ENCODE peak calls at places on chromosome 7, in five cellular contexts. P, T, K, B and J are unnamed samples.
A peak's percentile ranks its signal among the peaks of the same experiment; 100 is the strongest.

GRCh38 chr7:155669717-155670505 is 25.4 kb downstream of the RBM33 start:
- DNase-seq in P (no peak), T (no peak), K (no peak), B (no peak), J (no peak)

GRCh38 chr7:38872202-38872601 is 36.8 kb downstream of the VPS41 start:
- DNase-seq in P (no peak), T (no peak), K (no peak), B (no peak), J (no peak)

GRCh38 chr7:130048906-130049305 is 2.3 kb downstream of the ZC3HC1 start:
- DNase-seq in P (no peak), T (no peak), K (no peak), B (no peak), J (no peak)

GRCh38 chr7:31443457-31443856 is 70.4 kb upstream of the ITPRID1 start:
- DNase-seq in P (peak; percentile 6), T (no peak), K (peak; percentile 68), B (no peak), J (no peak)

GRCh38 chr7:18109762-18110161 is 82.1 kb upstream of the PRPS1L1 start:
- DNase-seq in P (no peak), T (no peak), K (no peak), B (no peak), J (no peak)

GRCh38 chr7:126535176-126535575 is 717.6 kb downstream of the GRM8 start:
- DNase-seq in P (no peak), T (no peak), K (no peak), B (no peak), J (no peak)

GRCh38 chr7:93145324-93145723 is 2.9 kb downstream of the SAMD9L start:
- DNase-seq in P (no peak), T (no peak), K (no peak), B (no peak), J (no peak)

GRCh38 chr7:154794147-154794780 is 208.7 kb downstream of the PAXIP1 start:
- DNase-seq in P (peak; percentile 15), T (peak; percentile 33), K (no peak), B (no peak), J (no peak)

GRCh38 chr7:76356823-76357222 is 2.0 kb downstream of the YWHAG start:
- DNase-seq in P (peak; percentile 56), T (no peak), K (peak; percentile 66), B (no peak), J (no peak)

GRCh38 chr7:74093671-74094223 is 10.1 kb downstream of the LIMK1 start:
- DNase-seq in P (no peak), T (no peak), K (no peak), B (no peak), J (no peak)
- TF ChIP-seq POLR2A in P (no peak), T (no peak), K (no peak), B (no peak), J (no peak)

GRCh38 chr7:143256325-143256724 is 6.9 kb upstream of the GSTK1 start:
- DNase-seq in P (no peak), T (no peak), K (no peak), B (no peak), J (no peak)
- TF ChIP-seq CTCF in P (no peak), T (no peak), K (no peak), B (no peak), J (no peak)

GRCh38 chr7:157278791-157279678 is 57.8 kb upstream of the DNAJB6 start:
- DNase-seq in P (peak; percentile 26), T (peak; percentile 64), K (no peak), B (no peak), J (no peak)
- TF ChIP-seq POLR2A in P (no peak), T (no peak), K (no peak), B (no peak), J (no peak)

DNA sequence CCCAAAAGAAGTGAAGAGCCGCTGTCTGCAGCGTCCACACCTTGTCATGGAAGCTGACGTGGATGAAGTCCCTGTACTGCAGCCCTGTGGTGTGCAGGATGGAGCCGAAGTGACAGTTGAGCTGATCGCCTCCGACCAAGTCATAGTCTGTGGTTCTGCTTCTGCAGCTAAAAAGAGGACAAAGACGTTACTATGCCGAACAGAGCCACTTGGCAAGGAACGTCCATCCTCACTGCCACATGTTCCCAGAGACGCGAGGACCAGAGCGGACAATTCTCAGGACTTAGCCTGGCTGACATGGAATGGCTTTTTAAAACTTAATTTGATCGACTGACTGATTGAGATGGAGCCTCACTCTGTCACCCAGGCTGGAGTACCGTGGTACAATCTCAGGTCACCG is 21.8 kb downstream of the DAGLB start:
- DNase-seq in P (no peak), T (no peak), K (no peak), B (no peak), J (no peak)
- TF ChIP-seq CTCF in P (no peak), T (no peak), K (no peak), B (no peak), J (no peak)